ENCODE peak calls at places on chromosomes 13 and 19, in nine cellular contexts. M, N, P, Q, Z, H, E, X and G are unnamed samples. For H3K4me1, the result is how much of the 10 kb centered on the place peaks cover.

GRCh38 chr19:29620931-29621351 is 14.9 kb downstream of the POP4 start:
- DNase-seq in Z (no peak), X (no peak), E (no peak), H (no peak), N (no peak), P (no peak), M (no peak), Q (peak), G (no peak)

GRCh38 chr13:102295316-102296048 is 106.4 kb downstream of the FGF14 start:
- DNase-seq in N (no peak), H (no peak), P (no peak), X (peak), Z (no peak), M (no peak), E (peak), Q (no peak), G (no peak)

GRCh38 chr19:33292595-33293254 is 9.6 kb downstream of the CEBPA start:
- DNase-seq in N (no peak), E (no peak), H (no peak), M (no peak), X (no peak), P (no peak), Q (no peak), Z (peak), G (no peak)

GRCh38 chr19:2475702-2476450 is at the start of gene GADD45B:
- DNase-seq in M (peak), N (peak), E (peak), P (no peak), H (peak), Q (peak), X (peak), Z (peak), G (peak)

GRCh38 chr13:40668335-40668734 is 1.9 kb upstream of the FOXO1 start:
- DNase-seq in E (no peak), Q (no peak), M (no peak), X (peak), H (peak), P (no peak), N (no peak), Z (no peak), G (peak)

GRCh38 chr19:1336079-1336684 is 47.5 kb upstream of the NDUFS7 start:
- DNase-seq in N (no peak), X (no peak), E (no peak), H (no peak), M (no peak), Z (no peak), Q (peak), P (no peak), G (no peak)

GRCh38 chr19:49676136-49676689 is 858 bp upstream of the PRMT1 start:
- DNase-seq in Z (peak), N (no peak), Q (no peak), E (peak), H (peak), M (no peak), P (no peak), X (peak), G (peak)

GRCh38 chr13:39767791-39768564 is 112.5 kb downstream of the COG6 start:
- DNase-seq in Z (no peak), H (no peak), X (no peak), E (no peak), P (no peak), M (no peak), N (no peak), Q (no peak), G (no peak)

GRCh38 chr19:52809801-52810200 is 11.6 kb downstream of the ZNF28 start:
- DNase-seq in Z (no peak), P (no peak), N (no peak), M (no peak), H (no peak), E (no peak), X (no peak), Q (peak), G (peak)

GRCh38 chr19:19405919-19406877 is 723 bp downstream of the GATAD2A start:
- DNase-seq in N (no peak), Z (peak), X (peak), H (peak), M (peak), P (no peak), Q (peak), E (peak), G (peak)

GRCh38 chr19:45123440-45123850 is 30.5 kb downstream of the PPP1R37 start:
- DNase-seq in P (no peak), M (no peak), H (no peak), Q (no peak), Z (no peak), E (no peak), X (no peak), N (peak), G (no peak)

GRCh38 chr19:54418030-54418929 is 3.0 kb downstream of the TTYH1 start:
- DNase-seq in Q (no peak), H (peak), X (no peak), M (no peak), Z (no peak), P (no peak), N (no peak), E (peak), G (peak)

GRCh38 chr13:50801087-50801931 is 42.2 kb downstream of the DLEU7 start:
- DNase-seq in X (peak), Z (no peak), N (peak), E (peak), Q (no peak), H (peak), M (peak), P (no peak), G (peak)

GRCh38 chr19:3129112-3129511 is 6.7 kb upstream of the GNA15 start:
- DNase-seq in P (no peak), M (no peak), Z (no peak), N (no peak), Q (no peak), E (peak), H (no peak), X (no peak), G (no peak)

GRCh38 chr13:21638319-21639282 is 32.3 kb upstream of the FGF9 start:
- DNase-seq in N (no peak), Z (no peak), Q (no peak), E (peak), X (peak), M (no peak), H (peak), P (no peak), G (peak)

GRCh38 chr13:48979892-48980291 is 4.2 kb downstream of the FNDC3A start:
- DNase-seq in H (no peak), N (no peak), Q (no peak), P (no peak), E (no peak), X (no peak), M (no peak), Z (no peak), G (no peak)

GRCh38 chr13:74966814-74967213 is 515.2 kb downstream of the TBC1D4 start:
- DNase-seq in Q (no peak), Z (no peak), X (no peak), P (no peak), N (no peak), E (no peak), H (no peak), M (no peak), G (no peak)

GRCh38 chr13:72792640-72793039 is 10.7 kb downstream of the PIBF1 start:
- DNase-seq in P (no peak), Q (no peak), M (no peak), E (no peak), N (no peak), X (no peak), H (no peak), Z (no peak), G (no peak)

GRCh38 chr13:112448621-112449544 is 72.7 kb downstream of the SPACA7 start:
- DNase-seq in N (no peak), P (peak), H (no peak), M (no peak), Z (no peak), Q (no peak), E (no peak), X (no peak), G (no peak)

GRCh38 chr19:23698711-23699520 is 11.9 kb upstream of the ZNF675 start:
- DNase-seq in H (no peak), E (no peak), Q (no peak), Z (no peak), X (no peak), M (no peak), P (no peak), N (peak), G (no peak)

GRCh38 chr19:3693030-3693925 is 7.0 kb downstream of the PIP5K1C start:
- DNase-seq in E (no peak), Z (no peak), M (no peak), P (no peak), N (no peak), Q (peak), H (no peak), X (no peak), G (no peak)

GRCh38 chr13:65034266-65034665 is 2195.9 kb downstream of the PCDH9 start:
- DNase-seq in X (no peak), Q (peak), N (no peak), H (no peak), M (no peak), Z (no peak), P (no peak), E (no peak), G (peak)

GRCh38 chr13:112926003-112926402 is 43.0 kb upstream of the MCF2L start:
- DNase-seq in Z (no peak), E (no peak), Q (no peak), M (no peak), P (no peak), H (no peak), N (no peak), X (no peak), G (no peak)

GRCh38 chr19:5293607-5294089 is 47.0 kb downstream of the PTPRS start:
- DNase-seq in M (peak), E (peak), Q (peak), N (peak), Z (no peak), X (peak), P (no peak), H (peak), G (no peak)

GRCh38 chr19:3548594-3548993 is 8.8 kb downstream of the MFSD12 start:
- DNase-seq in H (no peak), E (no peak), X (no peak), Q (peak), Z (peak), P (no peak), M (no peak), N (no peak), G (no peak)

GRCh38 chr13:50693755-50694154 is 149.7 kb downstream of the DLEU7 start:
- DNase-seq in M (no peak), E (no peak), H (no peak), N (no peak), X (no peak), Z (no peak), P (no peak), Q (no peak), G (peak)

GRCh38 chr13:73708393-73708985 is 425.7 kb downstream of the KLF12 start:
- DNase-seq in E (peak), P (no peak), Q (no peak), H (peak), N (peak), X (peak), Z (no peak), M (no peak), G (peak)

GRCh38 chr19:37217533-37217854 is 520 bp upstream of the ZNF383 start:
- DNase-seq in M (no peak), X (no peak), N (no peak), Q (no peak), P (no peak), Z (no peak), H (no peak), E (no peak), G (no peak)

GRCh38 chr19:40598121-40598917 is 2.9 kb upstream of the LTBP4 start:
- DNase-seq in N (peak), M (peak), E (peak), Z (peak), Q (peak), X (peak), P (no peak), H (peak), G (peak)

GRCh38 chr13:100646030-100646673 is 28.4 kb downstream of the TMTC4 start:
- DNase-seq in E (peak), M (no peak), H (no peak), N (no peak), P (no peak), Q (no peak), Z (no peak), X (no peak), G (peak)

GRCh38 chr19:2049741-2050348 is 1.2 kb downstream of the MKNK2 start:
- DNase-seq in Q (peak), Z (peak), E (peak), P (no peak), N (peak), X (peak), H (peak), M (peak), G (peak)

GRCh38 chr13:73691891-73692290 is 442.3 kb downstream of the KLF12 start:
- DNase-seq in M (no peak), E (no peak), X (no peak), Z (no peak), P (no peak), N (no peak), H (no peak), Q (no peak), G (no peak)

GRCh38 chr13:109938255-109938936 is 152.0 kb upstream of the IRS2 start:
- DNase-seq in M (no peak), P (no peak), H (no peak), X (peak), E (peak), N (no peak), Z (no peak), Q (no peak), G (no peak)

GRCh38 chr19:49556412-49557398 is 23.7 kb downstream of the NOSIP start:
- DNase-seq in N (no peak), Q (peak), E (no peak), X (no peak), P (no peak), H (peak), Z (no peak), M (no peak), G (no peak)

GRCh38 chr13:79995334-79995733 is 345.6 kb downstream of the SPRY2 start:
- DNase-seq in Z (no peak), M (no peak), H (no peak), E (peak), N (no peak), X (no peak), P (no peak), Q (no peak), G (no peak)

GRCh38 chr19:4744451-4745170 is 21.0 kb upstream of the DPP9 start:
- DNase-seq in P (no peak), Z (no peak), H (peak), M (peak), N (peak), X (peak), E (peak), Q (no peak), G (peak)

GRCh38 chr13:99289674-99290337 is 17.4 kb downstream of the GPR183 start:
- DNase-seq in H (no peak), N (no peak), X (no peak), E (no peak), Q (no peak), M (no peak), P (no peak), Z (no peak), G (no peak)
- H3K4me1 ChIP-seq in H (under half), N (under half), X (under half), E (under half), Q (under half), M (under half), P (under half), Z (under half), G (under half)

GRCh38 chr19:17677002-17677401 is 11.2 kb downstream of the UNC13A start:
- DNase-seq in N (no peak), E (no peak), M (no peak), Z (no peak), Q (no peak), P (no peak), H (no peak), X (no peak), G (no peak)
- TF ChIP-seq POLR2A in N (no peak), E (no peak), M (no peak), Z (no peak), Q (no peak), P (no peak), H (no peak), X (no peak), G (no peak)

GRCh38 chr19:15444505-15445226 is 5.1 kb downstream of the WIZ start:
- DNase-seq in P (no peak), Q (no peak), E (no peak), N (no peak), H (no peak), Z (no peak), X (no peak), M (no peak), G (no peak)

GRCh38 chr19:15442142-15442920 is 7.4 kb downstream of the WIZ start:
- DNase-seq in Z (no peak), H (no peak), Q (no peak), N (no peak), P (no peak), M (peak), E (no peak), X (no peak), G (no peak)

GRCh38 chr19:15443325-15443724 is 6.4 kb downstream of the WIZ start:
- DNase-seq in N (no peak), E (no peak), P (no peak), Q (no peak), Z (no peak), M (peak), X (no peak), H (no peak), G (no peak)

GRCh38 chr19:15445227-15445605 is 4.5 kb downstream of the WIZ start:
- DNase-seq in N (no peak), Q (no peak), H (no peak), Z (no peak), X (no peak), E (no peak), M (no peak), P (no peak), G (no peak)

DNA sequence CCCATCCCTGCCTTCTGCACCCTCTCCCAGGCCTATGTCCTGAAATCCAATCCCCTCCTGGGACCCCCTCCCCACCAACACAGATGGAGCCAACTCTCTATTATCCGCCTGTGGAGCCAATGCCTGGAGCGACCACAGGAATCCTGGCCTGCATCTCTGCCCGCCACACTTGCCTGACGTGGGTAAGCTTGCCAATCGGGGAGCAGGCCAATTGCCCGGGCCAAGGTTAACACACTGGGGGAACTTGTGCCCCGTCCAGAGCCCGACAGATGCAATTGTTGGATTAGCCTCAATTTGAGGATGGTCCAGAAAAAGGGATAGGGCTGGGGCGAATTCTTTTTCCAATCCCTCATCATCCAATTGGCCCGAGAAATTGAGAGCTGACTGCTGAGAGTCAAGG is 5.9 kb downstream of the WIZ start:
- DNase-seq in M (peak), N (no peak), H (no peak), X (no peak), Z (peak), E (no peak), P (no peak), Q (no peak), G (no peak)
- H3K4me1 ChIP-seq in M (under half), N (under half), H (under half), X (under half), Z (under half), E (under half), P (under half), Q (under half), G (under half)

GRCh38 chr13:94550030-94550738 is 45.8 kb downstream of the TGDS start:
- DNase-seq in X (peak), H (peak), N (peak), M (no peak), Z (no peak), Q (no peak), P (no peak), E (peak), G (no peak)

GRCh38 chr13:94548382-94549240 is 47.3 kb downstream of the TGDS start:
- DNase-seq in E (peak), Q (no peak), M (peak), Z (peak), P (no peak), N (peak), X (peak), H (peak), G (peak)

GRCh38 chr13:94552095-94552494 is 43.9 kb downstream of the TGDS start:
- DNase-seq in H (no peak), P (no peak), Q (no peak), E (no peak), M (no peak), X (no peak), Z (no peak), N (no peak), G (no peak)

GRCh38 chr13:94546071-94546839 is 49.7 kb downstream of the TGDS start:
- DNase-seq in Z (no peak), X (no peak), M (no peak), P (no peak), H (no peak), Q (no peak), E (no peak), N (no peak), G (no peak)

GRCh38 chr13:94549241-94550029 is 46.5 kb downstream of the TGDS start:
- DNase-seq in N (peak), Z (peak), H (peak), X (peak), P (no peak), E (peak), M (peak), Q (peak), G (peak)
- TF ChIP-seq POLR2A in N (no peak), Z (peak), H (peak), X (peak), P (no peak), E (peak), M (peak), Q (no peak), G (no peak)

DNA sequence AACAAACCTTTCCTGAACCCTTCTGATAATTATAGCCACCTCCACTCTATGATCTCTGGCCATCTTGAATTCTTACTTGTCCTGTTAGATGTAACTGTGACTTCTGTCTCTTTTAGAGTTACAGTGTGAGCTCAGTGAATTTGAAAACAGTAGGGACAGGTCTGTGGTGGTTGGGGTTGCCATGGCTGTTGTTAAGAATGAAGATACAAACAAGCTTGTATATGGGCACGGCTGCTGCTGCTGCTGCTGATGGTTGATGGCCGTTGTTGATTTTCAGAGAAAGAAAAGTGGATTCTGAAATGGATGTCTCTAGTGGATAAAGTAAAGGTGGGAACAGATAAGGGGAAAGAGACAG is 101.4 kb downstream of the STARD13 start:
- DNase-seq in X (no peak), Q (no peak), E (no peak), P (no peak), Z (no peak), H (no peak), M (no peak), N (no peak), G (no peak)
- H3K4me1 ChIP-seq in X (under half), Q (under half), E (under half), P (under half), Z (under half), H (under half), M (under half), N (under half), G (under half)

DNA sequence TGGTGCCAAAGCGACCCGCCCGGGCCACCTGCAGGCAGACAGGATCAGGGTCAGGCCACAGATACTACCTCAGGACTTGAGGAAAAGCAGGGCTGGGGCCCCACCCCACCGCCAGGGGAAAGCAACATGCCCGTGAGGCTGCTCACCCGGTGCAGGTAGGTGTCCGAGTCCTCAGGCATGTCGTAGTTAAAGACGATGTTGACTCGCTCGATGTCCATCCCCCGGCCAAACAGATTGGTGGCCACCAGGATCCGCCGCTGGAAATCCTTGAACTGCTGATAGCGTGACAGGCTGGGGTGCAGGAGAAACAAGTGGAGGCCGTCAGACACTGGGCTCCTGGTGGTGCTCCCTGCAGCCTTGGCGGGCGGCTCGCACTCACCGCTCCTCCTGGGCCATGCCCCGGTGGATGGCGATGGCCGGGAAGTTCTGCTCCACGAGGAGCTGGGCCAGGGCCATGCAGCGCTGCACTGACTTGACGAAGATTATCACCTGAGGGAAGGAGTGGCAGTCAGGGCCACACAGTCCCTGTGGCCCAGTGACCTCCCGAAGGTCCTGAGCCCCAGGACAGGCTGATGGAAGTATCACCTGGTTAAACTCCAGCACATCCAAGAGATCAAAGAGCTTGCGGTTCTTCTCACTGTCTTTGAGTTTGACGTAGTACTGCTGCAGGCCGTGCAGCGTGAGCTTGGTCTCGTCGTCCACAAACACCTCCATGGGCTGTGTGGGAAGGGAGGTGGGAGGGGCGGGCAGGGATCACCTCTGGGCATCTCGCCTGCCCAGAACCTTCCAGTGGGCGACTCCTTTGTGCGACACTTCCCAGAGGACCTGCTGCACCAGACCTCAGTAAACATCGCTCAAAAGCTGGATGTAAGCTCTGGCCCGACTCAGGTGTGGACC is 9.7 kb downstream of the DDX39A start:
- DNase-seq in H (no peak), Q (peak), P (no peak), M (no peak), X (no peak), Z (no peak), N (no peak), E (no peak), G (no peak)
- TF ChIP-seq POLR2A in H (no peak), Q (no peak), P (no peak), M (no peak), X (no peak), Z (no peak), N (no peak), E (no peak), G (no peak)